ENCODE peak calls at places on chromosomes 3 and 15, in seven cellular contexts. J is A549, T is lower lobe of right lung, M is ovary, S is AG09309, Q is HCT116, E is Calu3. A is an unnamed sample.

GRCh38 chr15:79093352-79093935 is 2.9 kb upstream of the RASGRF1 start:
- DNase-seq in J (no peak), T (no peak), M (no peak), S (no peak), Q (no peak), E (no peak), A (no peak)

GRCh38 chr15:70523634-70524033 is 239.7 kb downstream of the UACA start:
- DNase-seq in J (no peak), T (no peak), M (no peak), S (no peak), Q (no peak), E (no peak), A (no peak)

GRCh38 chr3:102336130-102336529 is 98.7 kb upstream of the ZPLD1 start:
- DNase-seq in J (no peak), T (no peak), M (no peak), S (no peak), Q (no peak), E (no peak), A (no peak)

GRCh38 chr3:118204052-118204451 is 830.6 kb downstream of the IGSF11 start:
- DNase-seq in J (no peak), T (no peak), M (no peak), S (no peak), Q (no peak), E (no peak), A (no peak)

GRCh38 chr15:91821458-91821857 is 32.0 kb upstream of the SLCO3A1 start:
- DNase-seq in J (no peak), T (no peak), M (no peak), S (no peak), Q (no peak), E (no peak), A (no peak)

GRCh38 chr15:53530762-53531161 is 228.7 kb downstream of the WDR72 start:
- DNase-seq in J (no peak), T (no peak), M (no peak), S (no peak), Q (no peak), E (no peak), A (no peak)

GRCh38 chr3:57164606-57165573 is at the start of gene IL17RD:
- DNase-seq in J (peak), T (peak), M (peak), S (no peak), Q (peak), E (peak), A (peak)

GRCh38 chr15:83275412-83275811 is 9.1 kb downstream of the BNC1 start:
- DNase-seq in J (peak), T (no peak), M (no peak), S (no peak), Q (no peak), E (no peak), A (no peak)

GRCh38 chr3:27729748-27730611 is 7.9 kb upstream of the EOMES start:
- DNase-seq in J (no peak), T (no peak), M (no peak), S (no peak), Q (no peak), E (no peak), A (peak)

GRCh38 chr15:80990955-80991354 is 1.3 kb upstream of the MESD start:
- DNase-seq in J (no peak), T (no peak), M (no peak), S (no peak), Q (no peak), E (no peak), A (no peak)

GRCh38 chr3:66396161-66396760 is 104.6 kb downstream of the LRIG1 start:
- DNase-seq in J (no peak), T (no peak), M (no peak), S (no peak), Q (no peak), E (no peak), A (no peak)

GRCh38 chr15:70245932-70246622 is 148.4 kb upstream of the TLE3 start:
- DNase-seq in J (no peak), T (peak), M (no peak), S (no peak), Q (peak), E (peak), A (no peak)

GRCh38 chr15:43922021-43922420 is 95.2 kb downstream of the WDR76 start:
- DNase-seq in J (no peak), T (no peak), M (no peak), S (no peak), Q (no peak), E (no peak), A (no peak)

GRCh38 chr3:12897537-12898289 is 56.3 kb upstream of the RPL32 start:
- DNase-seq in J (no peak), T (peak), M (no peak), S (no peak), Q (no peak), E (no peak), A (peak)

GRCh38 chr15:66825139-66825538 is 123.1 kb downstream of the SMAD6 start:
- DNase-seq in J (no peak), T (no peak), M (no peak), S (no peak), Q (no peak), E (no peak), A (no peak)

GRCh38 chr3:39254806-39255449 is 24.9 kb downstream of the CX3CR1 start:
- DNase-seq in J (no peak), T (no peak), M (no peak), S (peak), Q (no peak), E (no peak), A (no peak)

GRCh38 chr15:86624261-86625036 is 544.8 kb downstream of the AGBL1 start:
- DNase-seq in J (peak), T (peak), M (peak), S (peak), Q (no peak), E (peak), A (peak)
- TF ChIP-seq CTCF in J (peak), T (peak), M (no peak), S (peak), Q (no peak), E (peak), A (peak)

GRCh38 chr15:90818251-90819210 is 49.9 kb upstream of the FURIN start:
- DNase-seq in J (no peak), T (peak), M (no peak), S (no peak), Q (no peak), E (no peak), A (peak)
- TF ChIP-seq CTCF in J (no peak), T (peak), M (no peak), S (peak), Q (peak), E (no peak), A (peak)

GRCh38 chr15:56817690-56818089 is 84.4 kb upstream of the ZNF280D start:
- DNase-seq in J (no peak), T (no peak), M (no peak), S (no peak), Q (no peak), E (no peak), A (no peak)
- TF ChIP-seq CTCF in J (no peak), T (no peak), M (no peak), S (no peak), Q (no peak), E (no peak), A (no peak)

GRCh38 chr3:180325958-180326357 is 276.0 kb upstream of the TTC14 start:
- DNase-seq in J (no peak), T (no peak), M (no peak), S (no peak), Q (no peak), E (no peak), A (no peak)

GRCh38 chr3:180330440-180330839 is 271.5 kb upstream of the TTC14 start:
- DNase-seq in J (no peak), T (no peak), M (no peak), S (no peak), Q (no peak), E (no peak), A (no peak)

GRCh38 chr3:180332608-180333007 is 269.4 kb upstream of the TTC14 start:
- DNase-seq in J (no peak), T (no peak), M (no peak), S (no peak), Q (no peak), E (no peak), A (no peak)

GRCh38 chr3:180329847-180330246 is 272.1 kb upstream of the TTC14 start:
- DNase-seq in J (no peak), T (no peak), M (no peak), S (no peak), Q (no peak), E (no peak), A (no peak)

GRCh38 chr3:180329187-180329586 is 272.8 kb upstream of the TTC14 start:
- DNase-seq in J (no peak), T (no peak), M (no peak), S (no peak), Q (no peak), E (no peak), A (no peak)
- TF ChIP-seq CTCF in J (no peak), T (no peak), M (no peak), S (no peak), Q (no peak), E (no peak), A (no peak)

GRCh38 chr3:143596957-143597642 is 251.2 kb downstream of the SLC9A9 start:
- DNase-seq in J (no peak), T (no peak), M (peak), S (no peak), Q (no peak), E (no peak), A (no peak)
- TF ChIP-seq CTCF in J (no peak), T (no peak), M (no peak), S (no peak), Q (no peak), E (no peak), A (no peak)

GRCh38 chr3:150015906-150016305 is 45.2 kb upstream of the PFN2 start:
- DNase-seq in J (no peak), T (no peak), M (no peak), S (no peak), Q (no peak), E (no peak), A (no peak)

GRCh38 chr3:150014782-150015181 is 44.1 kb upstream of the PFN2 start:
- DNase-seq in J (no peak), T (no peak), M (no peak), S (no peak), Q (no peak), E (no peak), A (no peak)

GRCh38 chr3:150013801-150014200 is 43.1 kb upstream of the PFN2 start:
- DNase-seq in J (no peak), T (no peak), M (no peak), S (no peak), Q (no peak), E (no peak), A (no peak)
- TF ChIP-seq CTCF in J (no peak), T (no peak), M (no peak), S (no peak), Q (no peak), E (no peak), A (no peak)

DNA sequence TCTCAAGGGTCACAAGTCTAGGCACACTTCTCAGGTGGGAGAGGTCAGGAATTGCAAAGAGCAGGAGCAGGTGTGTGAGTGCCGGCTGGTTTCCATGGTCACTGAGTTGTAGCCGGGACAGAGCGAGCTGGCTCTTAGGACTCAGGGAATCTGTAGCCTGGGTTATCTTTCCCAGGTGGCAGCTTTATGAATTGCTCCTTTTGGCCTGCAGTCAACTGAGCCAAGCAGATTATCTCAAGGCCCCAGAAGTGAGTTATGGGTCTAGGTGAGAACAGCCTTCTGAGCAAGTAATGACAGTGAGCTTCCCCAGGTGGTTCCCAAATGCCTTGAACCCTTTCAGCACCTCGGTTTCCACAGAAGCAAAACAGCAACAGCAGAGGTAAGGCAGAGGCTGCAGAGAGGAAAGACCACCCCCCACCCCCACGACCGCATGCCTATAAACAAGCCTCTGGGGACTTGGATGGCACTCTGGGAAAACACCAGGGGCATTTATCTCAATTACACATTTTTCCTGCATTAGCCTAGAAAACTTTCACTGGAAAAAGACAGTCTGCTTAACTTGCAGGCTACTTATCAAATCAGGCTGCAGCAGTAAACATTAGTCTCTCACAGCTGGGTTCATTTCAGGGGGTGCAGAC is 56.7 kb upstream of the DGKG start:
- DNase-seq in J (no peak), T (no peak), M (no peak), S (no peak), Q (no peak), E (no peak), A (no peak)
- TF ChIP-seq CTCF in J (no peak), T (no peak), M (no peak), S (no peak), Q (no peak), E (no peak), A (no peak)

A was measured in glutamatergic neuron.